ENCODE peak calls at places on chromosomes 6 and 20, in four cellular contexts. One of them, this sample, is unnamed.

GRCh38 chr6:41638801-41639555 is 710 bp downstream of the MDFI start:
- DNase-seq in left lung: peak; percentile 67
- DNase-seq in adrenal gland: no peak
- DNase-seq in Peyer's patch: no peak
- DNase-seq in this sample: no peak

GRCh38 chr20:33442136-33443005 is 1.2 kb downstream of the SNTA1 start:
- DNase-seq in Peyer's patch: no peak
- DNase-seq in left lung: no peak
- DNase-seq in adrenal gland: peak; percentile 39
- DNase-seq in this sample: no peak

GRCh38 chr20:37552415-37552814 is 24.7 kb upstream of the BLCAP start:
- DNase-seq in left lung: no peak
- DNase-seq in adrenal gland: no peak
- DNase-seq in Peyer's patch: no peak
- DNase-seq in this sample: no peak

GRCh38 chr20:47396762-47397476 is 40.4 kb upstream of the ZMYND8 start:
- DNase-seq in adrenal gland: no peak
- DNase-seq in left lung: no peak
- DNase-seq in Peyer's patch: no peak
- DNase-seq in this sample: no peak

GRCh38 chr6:105210932-105211531 is 31.2 kb upstream of the POPDC3 start:
- DNase-seq in left lung: no peak
- DNase-seq in adrenal gland: no peak
- DNase-seq in Peyer's patch: no peak
- DNase-seq in this sample: no peak

GRCh38 chr20:52256465-52256864 is 64.9 kb upstream of the ZFP64 start:
- DNase-seq in left lung: no peak
- DNase-seq in adrenal gland: no peak
- DNase-seq in Peyer's patch: no peak
- DNase-seq in this sample: no peak

GRCh38 chr20:1491281-1491840 is at the start of gene SIRPB2:
- DNase-seq in left lung: peak; percentile 73
- DNase-seq in adrenal gland: peak; percentile 61
- DNase-seq in Peyer's patch: no peak
- DNase-seq in this sample: no peak

GRCh38 chr20:58610071-58610800 is 40.8 kb upstream of the STX16 start:
- DNase-seq in adrenal gland: no peak
- DNase-seq in Peyer's patch: no peak
- DNase-seq in left lung: no peak
- DNase-seq in this sample: no peak

GRCh38 chr20:46348231-46348803 is 40.0 kb upstream of the CDH22 start:
- DNase-seq in adrenal gland: no peak
- DNase-seq in left lung: no peak
- DNase-seq in Peyer's patch: no peak
- DNase-seq in this sample: no peak

GRCh38 chr20:35344354-35344837 is 52.2 kb upstream of the FAM83C start:
- DNase-seq in adrenal gland: peak; percentile 77
- DNase-seq in Peyer's patch: no peak
- DNase-seq in left lung: no peak
- DNase-seq in this sample: no peak

GRCh38 chr6:69164564-69165252 is 529.6 kb downstream of the ADGRB3 start:
- DNase-seq in left lung: no peak
- DNase-seq in Peyer's patch: no peak
- DNase-seq in adrenal gland: no peak
- DNase-seq in this sample: no peak

GRCh38 chr20:1087311-1087710 is 31.1 kb upstream of the PSMF1 start:
- DNase-seq in adrenal gland: no peak
- DNase-seq in left lung: no peak
- DNase-seq in Peyer's patch: no peak
- DNase-seq in this sample: no peak

GRCh38 chr6:1263039-1263849 is 48.7 kb upstream of the FOXQ1 start:
- DNase-seq in left lung: no peak
- DNase-seq in adrenal gland: no peak
- DNase-seq in Peyer's patch: no peak
- DNase-seq in this sample: no peak

GRCh38 chr20:16574656-16575355 is 1.6 kb upstream of the KIF16B start:
- DNase-seq in left lung: peak; percentile 92
- DNase-seq in Peyer's patch: peak; percentile 73
- DNase-seq in adrenal gland: peak; percentile 85
- DNase-seq in this sample: peak; percentile 73

GRCh38 chr6:19472168-19472567 is 365.0 kb upstream of the ID4 start:
- DNase-seq in left lung: no peak
- DNase-seq in adrenal gland: no peak
- DNase-seq in Peyer's patch: no peak
- DNase-seq in this sample: no peak

GRCh38 chr20:36366623-36367369 is 60.7 kb downstream of the DLGAP4 start:
- DNase-seq in left lung: no peak
- DNase-seq in Peyer's patch: no peak
- DNase-seq in adrenal gland: no peak
- DNase-seq in this sample: no peak

GRCh38 chr6:79946773-79947190 is 571 bp downstream of the ELOVL4 start:
- DNase-seq in left lung: no peak
- DNase-seq in Peyer's patch: no peak
- DNase-seq in adrenal gland: no peak
- DNase-seq in this sample: peak; percentile 16

GRCh38 chr6:83270971-83271714 is 78.0 kb downstream of the RWDD2A start:
- DNase-seq in Peyer's patch: no peak
- DNase-seq in left lung: no peak
- DNase-seq in adrenal gland: no peak
- DNase-seq in this sample: no peak

GRCh38 chr6:16292942-16293341 is 54.6 kb downstream of the GMPR start:
- DNase-seq in adrenal gland: no peak
- DNase-seq in Peyer's patch: no peak
- DNase-seq in left lung: no peak
- DNase-seq in this sample: no peak

GRCh38 chr6:42332916-42333315 is 115.3 kb upstream of the MRPS10 start:
- DNase-seq in adrenal gland: no peak
- DNase-seq in Peyer's patch: no peak
- DNase-seq in left lung: no peak
- DNase-seq in this sample: no peak

GRCh38 chr6:16929814-16930213 is 168.6 kb upstream of the ATXN1 start:
- DNase-seq in left lung: no peak
- DNase-seq in Peyer's patch: no peak
- DNase-seq in adrenal gland: no peak
- DNase-seq in this sample: no peak

GRCh38 chr6:54621285-54621684 is 225.3 kb upstream of the FAM83B start:
- DNase-seq in left lung: no peak
- DNase-seq in Peyer's patch: no peak
- DNase-seq in adrenal gland: no peak
- DNase-seq in this sample: no peak

GRCh38 chr6:54619102-54619501 is 227.5 kb upstream of the FAM83B start:
- DNase-seq in adrenal gland: no peak
- DNase-seq in left lung: no peak
- DNase-seq in Peyer's patch: no peak
- DNase-seq in this sample: no peak

GRCh38 chr6:54624216-54624615 is 222.4 kb upstream of the FAM83B start:
- DNase-seq in Peyer's patch: no peak
- DNase-seq in adrenal gland: no peak
- DNase-seq in left lung: no peak
- DNase-seq in this sample: no peak

GRCh38 chr6:54629132-54629531 is 217.4 kb upstream of the FAM83B start:
- DNase-seq in adrenal gland: no peak
- DNase-seq in left lung: no peak
- DNase-seq in Peyer's patch: no peak
- DNase-seq in this sample: no peak

DNA sequence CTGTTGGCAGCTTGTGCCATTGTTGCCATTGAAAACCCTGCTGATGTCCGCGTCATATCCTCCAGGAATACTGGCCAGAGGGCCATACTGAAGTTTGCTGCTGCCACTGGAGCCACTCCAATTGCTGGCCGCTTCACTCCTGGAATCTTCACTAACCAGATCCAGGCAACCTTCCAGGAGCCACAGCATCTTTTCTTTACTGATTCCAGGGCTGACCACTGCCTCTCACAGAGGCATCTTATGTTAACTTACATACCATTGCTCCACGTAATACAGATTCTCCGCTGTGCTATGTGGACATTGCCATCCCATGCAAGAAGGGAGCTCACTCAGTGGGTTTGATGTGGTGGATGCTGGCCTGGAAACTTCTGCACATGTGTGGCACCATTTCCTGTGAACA is 221.8 kb upstream of the FAM83B start:
- DNase-seq in Peyer's patch: no peak
- DNase-seq in left lung: no peak
- DNase-seq in adrenal gland: no peak
- DNase-seq in this sample: no peak
- TF ChIP-seq CTCF in Peyer's patch: no peak
- TF ChIP-seq CTCF in left lung: no peak
- TF ChIP-seq CTCF in adrenal gland: no peak
- TF ChIP-seq CTCF in this sample: no peak

GRCh38 chr6:142926177-142926493 is 18.8 kb downstream of the HIVEP2 start:
- DNase-seq in adrenal gland: no peak
- DNase-seq in left lung: no peak
- DNase-seq in Peyer's patch: no peak
- DNase-seq in this sample: no peak
- TF ChIP-seq CTCF in adrenal gland: no peak
- TF ChIP-seq CTCF in left lung: no peak
- TF ChIP-seq CTCF in Peyer's patch: no peak
- TF ChIP-seq CTCF in this sample: no peak

GRCh38 chr6:120759570-120759969 is 574.7 kb downstream of the TBC1D32 start:
- DNase-seq in adrenal gland: no peak
- DNase-seq in left lung: no peak
- DNase-seq in Peyer's patch: no peak
- DNase-seq in this sample: no peak

GRCh38 chr6:120764312-120764711 is 570.0 kb downstream of the TBC1D32 start:
- DNase-seq in left lung: no peak
- DNase-seq in adrenal gland: no peak
- DNase-seq in Peyer's patch: no peak
- DNase-seq in this sample: no peak
- TF ChIP-seq CTCF in left lung: no peak
- TF ChIP-seq CTCF in adrenal gland: no peak
- TF ChIP-seq CTCF in Peyer's patch: no peak
- TF ChIP-seq CTCF in this sample: no peak

GRCh38 chr20:50379991-50380696 is 130.0 kb upstream of the PTPN1 start:
- DNase-seq in Peyer's patch: no peak
- DNase-seq in adrenal gland: no peak
- DNase-seq in left lung: no peak
- DNase-seq in this sample: no peak

GRCh38 chr20:50381053-50381732 is 129.0 kb upstream of the PTPN1 start:
- DNase-seq in adrenal gland: no peak
- DNase-seq in left lung: no peak
- DNase-seq in Peyer's patch: no peak
- DNase-seq in this sample: no peak

GRCh38 chr20:50379049-50379990 is 130.9 kb upstream of the PTPN1 start:
- DNase-seq in adrenal gland: peak; percentile 97
- DNase-seq in left lung: peak; percentile 87
- DNase-seq in Peyer's patch: peak; percentile 46
- DNase-seq in this sample: no peak

GRCh38 chr20:50381771-50382593 is 128.2 kb upstream of the PTPN1 start:
- DNase-seq in Peyer's patch: peak; percentile 39
- DNase-seq in left lung: peak; percentile 63
- DNase-seq in adrenal gland: no peak
- DNase-seq in this sample: no peak

DNA sequence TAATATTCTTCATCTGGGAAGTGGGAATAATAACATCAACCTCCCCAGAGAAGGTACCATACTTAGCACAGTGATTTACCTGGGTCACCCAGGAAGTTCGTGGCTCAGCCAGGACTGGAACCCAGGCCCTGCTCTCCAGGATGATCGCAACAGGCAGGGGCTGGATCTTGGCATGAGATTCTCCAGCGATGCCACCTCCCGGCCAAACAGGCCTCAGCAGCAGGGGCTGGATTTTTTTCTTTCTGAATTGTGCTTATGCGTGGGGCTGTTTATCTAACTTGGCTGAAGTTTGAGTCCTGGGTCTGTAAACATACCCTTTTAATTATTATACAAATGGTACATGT is 129.5 kb upstream of the PTPN1 start:
- DNase-seq in adrenal gland: no peak
- DNase-seq in Peyer's patch: no peak
- DNase-seq in left lung: no peak
- DNase-seq in this sample: no peak
- TF ChIP-seq CTCF in adrenal gland: peak; percentile 27
- TF ChIP-seq CTCF in Peyer's patch: no peak
- TF ChIP-seq CTCF in left lung: peak; percentile 34
- TF ChIP-seq CTCF in this sample: no peak

DNA sequence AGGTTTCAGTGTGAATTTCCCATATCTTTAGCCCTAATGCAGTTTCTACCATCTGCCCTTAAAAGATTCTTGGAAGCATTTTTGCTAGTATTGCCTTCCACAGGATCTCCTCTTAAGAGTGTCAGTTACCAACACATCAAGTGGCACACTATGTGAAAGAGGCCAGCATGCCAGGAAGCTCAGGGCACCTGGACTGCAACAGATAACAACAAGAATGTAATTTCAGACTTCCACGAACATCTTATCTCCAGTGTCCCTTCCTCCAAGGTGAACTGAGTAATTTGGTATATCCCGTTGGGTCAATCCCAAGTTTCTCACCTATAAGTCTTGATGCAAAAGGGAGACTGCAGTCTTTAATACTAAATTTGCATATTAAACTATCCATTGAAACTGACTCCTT is 47.2 kb downstream of the RALGAPA2 start:
- DNase-seq in left lung: no peak
- DNase-seq in adrenal gland: no peak
- DNase-seq in Peyer's patch: no peak
- DNase-seq in this sample: no peak
- TF ChIP-seq CTCF in left lung: no peak
- TF ChIP-seq CTCF in adrenal gland: no peak
- TF ChIP-seq CTCF in Peyer's patch: no peak
- TF ChIP-seq CTCF in this sample: no peak

DNA sequence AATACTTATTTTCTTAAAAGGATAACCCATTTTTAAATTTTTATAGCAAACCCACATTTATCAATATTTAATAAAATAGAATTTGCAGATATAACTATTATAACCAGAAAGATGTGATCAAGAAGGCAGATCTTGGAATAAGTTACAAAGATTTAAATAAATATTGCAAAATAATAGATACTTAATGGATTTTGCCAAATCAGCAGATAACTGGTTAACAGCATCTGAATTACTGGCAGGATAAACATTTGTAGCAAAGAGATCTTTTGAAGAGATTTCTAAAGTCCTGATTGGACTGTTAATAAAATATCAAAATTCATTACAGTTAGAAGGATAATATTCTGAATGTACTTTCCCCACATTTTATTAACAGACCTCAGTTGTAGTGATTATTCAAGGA is 144.2 kb downstream of the PDSS2 start:
- DNase-seq in left lung: no peak
- DNase-seq in adrenal gland: no peak
- DNase-seq in Peyer's patch: no peak
- DNase-seq in this sample: no peak
- TF ChIP-seq CTCF in left lung: no peak
- TF ChIP-seq CTCF in adrenal gland: no peak
- TF ChIP-seq CTCF in Peyer's patch: no peak
- TF ChIP-seq CTCF in this sample: no peak

DNA sequence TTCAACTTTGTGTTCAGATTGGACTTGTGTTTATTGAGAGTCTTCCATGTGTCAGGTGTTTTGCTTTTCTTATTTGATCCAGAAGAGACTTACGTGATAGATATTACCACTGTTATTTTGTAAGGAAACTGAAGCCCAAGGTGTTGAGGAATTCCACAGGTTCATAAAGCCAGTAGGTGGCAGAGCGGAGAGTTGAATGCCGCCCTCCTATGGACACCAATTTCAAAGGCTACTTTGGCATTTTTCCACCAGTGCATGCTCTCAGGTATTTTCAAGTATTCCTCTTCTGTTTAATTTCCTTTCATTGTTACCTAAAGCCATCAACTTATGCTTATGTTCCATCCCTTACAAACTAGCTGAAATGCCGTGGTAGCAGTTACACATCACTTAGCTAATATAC is 14.0 kb upstream of the COL10A1 start:
- DNase-seq in Peyer's patch: no peak
- DNase-seq in left lung: no peak
- DNase-seq in adrenal gland: no peak
- DNase-seq in this sample: no peak
- TF ChIP-seq CTCF in Peyer's patch: no peak
- TF ChIP-seq CTCF in left lung: no peak
- TF ChIP-seq CTCF in adrenal gland: no peak
- TF ChIP-seq CTCF in this sample: no peak